ENCODE peak calls at places on chromosomes 3 and 15, in four cellular contexts. R, N, V and I are unnamed samples.

GRCh38 chr3:153974614-153975013 is 146.6 kb upstream of the ARHGEF26 start:
- DNase-seq in V (no peak), R (no peak), N (no peak), I (no peak)

GRCh38 chr3:112407888-112408702 is 75.1 kb downstream of the CD200 start:
- DNase-seq in R (no peak), V (no peak), N (no peak), I (no peak)

GRCh38 chr15:63178034-63178433 is 11.4 kb upstream of the RAB8B start:
- DNase-seq in R (no peak), N (no peak), V (peak; percentile 53), I (no peak)

GRCh38 chr15:32717290-32718081 is at the start of gene GREM1:
- DNase-seq in N (peak; percentile 40), V (peak; percentile 43), R (peak; percentile 73), I (peak; percentile 28)

GRCh38 chr3:122868322-122868721 is 73.5 kb downstream of the SLC49A4 start:
- DNase-seq in R (no peak), V (no peak), N (no peak), I (no peak)

GRCh38 chr3:13461169-13462124 is 18.7 kb upstream of the HDAC11 start:
- DNase-seq in V (peak; percentile 95), R (peak; percentile 49), N (peak; percentile 12), I (no peak)

GRCh38 chr3:146024260-146024659 is 136.7 kb downstream of the PLOD2 start:
- DNase-seq in R (peak; percentile 10), N (no peak), V (no peak), I (no peak)

GRCh38 chr15:87712211-87712610 is 544.3 kb downstream of the NTRK3 start:
- DNase-seq in N (no peak), V (no peak), R (no peak), I (no peak)

GRCh38 chr15:69973102-69973714 is 124.5 kb downstream of the TLE3 start:
- DNase-seq in N (no peak), R (peak; percentile 21), V (no peak), I (no peak)

GRCh38 chr15:66938114-66938830 is 127.1 kb upstream of the SMAD3 start:
- DNase-seq in R (no peak), N (no peak), V (no peak), I (no peak)

GRCh38 chr3:111277226-111277625 is 205.6 kb downstream of the NECTIN3 start:
- DNase-seq in V (peak; percentile 20), R (peak; percentile 70), N (no peak), I (no peak)

GRCh38 chr15:65286704-65287514 is at the start of gene PARP16:
- DNase-seq in V (peak; percentile 94), R (peak; percentile 91), N (peak; percentile 83), I (peak; percentile 86)

GRCh38 chr3:100008081-100008698 is 106.1 kb downstream of the FILIP1L start:
- DNase-seq in V (no peak), N (no peak), R (no peak), I (no peak)

GRCh38 chr3:26015752-26016151 is 225.9 kb downstream of the OXSM start:
- DNase-seq in V (peak; percentile 23), R (no peak), N (no peak), I (no peak)

GRCh38 chr3:188950006-188950405 is 221.8 kb upstream of the TPRG1 start:
- DNase-seq in R (no peak), N (no peak), V (no peak), I (no peak)

GRCh38 chr15:27865323-27865922 is 233.7 kb downstream of the OCA2 start:
- DNase-seq in N (no peak), V (no peak), R (no peak), I (no peak)

GRCh38 chr15:89499156-89499555 is 2.8 kb upstream of the RHCG start:
- DNase-seq in N (no peak), R (no peak), V (no peak), I (no peak)

GRCh38 chr3:46642971-46643370 is 30.6 kb downstream of the FAM240A start:
- DNase-seq in N (no peak), V (no peak), R (no peak), I (no peak)

GRCh38 chr15:41935566-41936020 is 36.8 kb downstream of the EHD4 start:
- DNase-seq in N (no peak), R (no peak), V (no peak), I (no peak)

GRCh38 chr3:143081844-143082778 is 37.5 kb upstream of the CHST2 start:
- DNase-seq in R (no peak), N (no peak), V (no peak), I (no peak)

GRCh38 chr3:117735481-117736101 is 1026.0 kb downstream of the TUSC7 start:
- DNase-seq in R (peak; percentile 84), N (no peak), V (no peak), I (no peak)

GRCh38 chr3:32200490-32200889 is 38.0 kb upstream of the CMTM8 start:
- DNase-seq in R (peak; percentile 68), N (no peak), V (no peak), I (no peak)

GRCh38 chr15:39704684-39705083 is 78.0 kb downstream of the FSIP1 start:
- DNase-seq in N (no peak), R (peak; percentile 44), V (no peak), I (no peak)